ENCODE peak calls at places on chromosome 2, in six cellular contexts. R is sigmoid colon, S is GM23338, U is spleen, Y is stomach, I is K562. L is an unnamed sample.

GRCh38 chr2:128273469-128274081 is 45.1 kb downstream of the HS6ST1 start:
- DNase-seq in R (peak; percentile 64), S (no peak), U (peak; percentile 75), Y (no peak), I (no peak), L (no peak)

GRCh38 chr2:2765176-2765800 is 434.2 kb upstream of the MYT1L start:
- DNase-seq in R (no peak), S (no peak), U (peak; percentile 77), Y (no peak), I (no peak), L (no peak)

GRCh38 chr2:239487272-239487671 is 86.5 kb upstream of the HDAC4 start:
- DNase-seq in R (no peak), S (no peak), U (no peak), Y (no peak), I (no peak), L (no peak)

GRCh38 chr2:10772868-10773215 is 39.7 kb downstream of the PDIA6 start:
- DNase-seq in R (peak; percentile 37), S (no peak), U (peak; percentile 72), Y (peak; percentile 22), I (no peak), L (no peak)

GRCh38 chr2:126656311-126657145 is 570 bp downstream of the GYPC start:
- DNase-seq in R (no peak), S (peak; percentile 65), U (peak; percentile 93), Y (no peak), I (peak; percentile 73), L (no peak)

GRCh38 chr2:134593500-134593899 is 125.3 kb downstream of the TMEM163 start:
- DNase-seq in R (no peak), S (no peak), U (no peak), Y (no peak), I (no peak), L (no peak)

GRCh38 chr2:120684225-120684624 is 51.4 kb upstream of the GLI2 start:
- DNase-seq in R (peak; percentile 48), S (no peak), U (peak; percentile 6), Y (no peak), I (no peak), L (no peak)

GRCh38 chr2:8324164-8324848 is 357.6 kb upstream of the ID2 start:
- DNase-seq in R (no peak), S (no peak), U (no peak), Y (no peak), I (peak; percentile 44), L (no peak)

GRCh38 chr2:21367421-21367820 is 243.7 kb downstream of the TDRD15 start:
- DNase-seq in R (no peak), S (no peak), U (no peak), Y (no peak), I (no peak), L (no peak)

GRCh38 chr2:240948905-240949790 is 43.0 kb downstream of the CROCC2 start:
- DNase-seq in R (peak; percentile 48), S (no peak), U (peak; percentile 47), Y (peak; percentile 24), I (no peak), L (peak; percentile 3)

GRCh38 chr2:75025633-75026380 is 67.4 kb downstream of the POLE4 start:
- DNase-seq in R (no peak), S (no peak), U (no peak), Y (no peak), I (no peak), L (no peak)

GRCh38 chr2:239368321-239368720 is 32.5 kb downstream of the HDAC4 start:
- DNase-seq in R (peak; percentile 57), S (no peak), U (no peak), Y (no peak), I (no peak), L (no peak)

GRCh38 chr2:88350641-88351601 is 101.6 kb downstream of the FOXI3 start:
- DNase-seq in R (peak; percentile 69), S (peak; percentile 93), U (peak; percentile 82), Y (peak; percentile 63), I (peak; percentile 73), L (peak; percentile 62)

GRCh38 chr2:112690853-112691390 is 29.9 kb upstream of the NT5DC4 start:
- DNase-seq in R (peak; percentile 71), S (peak; percentile 70), U (peak; percentile 90), Y (peak; percentile 71), I (peak; percentile 54), L (peak; percentile 60)

GRCh38 chr2:42217914-42218313 is 48.8 kb downstream of the EML4 start:
- DNase-seq in R (no peak), S (no peak), U (no peak), Y (no peak), I (no peak), L (no peak)

GRCh38 chr2:121907905-121908304 is 152.5 kb downstream of the TSN start:
- DNase-seq in R (no peak), S (no peak), U (no peak), Y (no peak), I (no peak), L (no peak)

GRCh38 chr2:67255933-67256615 is 141.1 kb upstream of the ETAA1 start:
- DNase-seq in R (no peak), S (no peak), U (no peak), Y (no peak), I (no peak), L (no peak)

GRCh38 chr2:144941743-144942488 is 422.0 kb upstream of the ZEB2 start:
- DNase-seq in R (no peak), S (no peak), U (no peak), Y (no peak), I (no peak), L (no peak)
- H3K4me1 ChIP-seq in R (peaks cover 8% of the 10 kb centered on the region), S (no peaks in the 10 kb centered on the region), U (no peaks in the 10 kb centered on the region), Y (peaks cover 30% of the 10 kb centered on the region), I (peaks cover 19% of the 10 kb centered on the region), L (no peaks in the 10 kb centered on the region)

GRCh38 chr2:218908721-218909619 is 28.3 kb downstream of the WNT10A start:
- DNase-seq in R (peak; percentile 94), S (peak; percentile 99), U (peak; percentile 95), Y (peak; percentile 91), I (peak; percentile 86), L (peak; percentile 88)
- TF ChIP-seq POLR2AphosphoS5 in R (no peak), S (peak; percentile 97), U (peak; percentile 76), Y (no peak), I (peak; percentile 65), L (peak; percentile 48)

GRCh38 chr2:215917953-215918620 is 95.3 kb downstream of the MREG start:
- DNase-seq in R (no peak), S (no peak), U (no peak), Y (no peak), I (no peak), L (no peak)
- H3K4me3 ChIP-seq in R (no peak overlapping the region), S (no peak overlapping the region), U (no peak overlapping the region), Y (no peak overlapping the region), I (no peak overlapping the region), L (no peak overlapping the region)

GRCh38 chr2:201263774-201264173 is 3.4 kb downstream of the CASP8 start:
- DNase-seq in R (no peak), S (no peak), U (no peak), Y (no peak), I (no peak), L (no peak)

GRCh38 chr2:201264472-201265173 is 4.3 kb downstream of the CASP8 start:
- DNase-seq in R (no peak), S (no peak), U (no peak), Y (no peak), I (no peak), L (no peak)

GRCh38 chr2:201261471-201261870 is 1.1 kb downstream of the CASP8 start:
- DNase-seq in R (no peak), S (peak; percentile 24), U (peak; percentile 87), Y (no peak), I (no peak), L (no peak)

GRCh38 chr2:201261911-201262310 is 1.6 kb downstream of the CASP8 start:
- DNase-seq in R (no peak), S (no peak), U (no peak), Y (no peak), I (no peak), L (no peak)

DNA sequence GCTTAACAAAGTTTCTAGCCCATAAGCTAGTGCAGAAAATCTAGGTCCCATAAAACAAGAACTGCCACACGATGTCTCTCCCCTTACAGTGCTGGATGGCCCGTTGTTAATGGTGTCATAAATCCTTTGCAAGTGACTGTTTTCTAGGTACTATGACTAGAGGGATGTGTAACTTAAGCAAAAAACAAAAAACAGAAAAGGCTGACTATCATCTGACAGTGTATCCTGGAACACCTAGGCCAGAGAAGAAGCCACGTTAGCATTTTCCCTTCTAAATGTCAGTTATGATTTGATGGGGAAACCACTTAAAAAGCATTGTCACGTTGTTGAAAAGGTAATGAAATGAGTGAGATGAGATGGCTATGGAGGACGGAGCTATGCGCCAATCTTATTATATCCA is 2.4 kb downstream of the CASP8 start:
- DNase-seq in R (no peak), S (no peak), U (no peak), Y (no peak), I (no peak), L (no peak)
- H3K4me1 ChIP-seq in R (peaks cover 4% of the 10 kb centered on the region), S (peaks cover 16% of the 10 kb centered on the region), U (peaks cover 36% of the 10 kb centered on the region), Y (peaks cover 34% of the 10 kb centered on the region), I (peaks cover 25% of the 10 kb centered on the region), L (no peaks in the 10 kb centered on the region)

GRCh38 chr2:212997526-212998020 is 153.8 kb downstream of the IKZF2 start:
- DNase-seq in R (no peak), S (peak; percentile 56), U (no peak), Y (no peak), I (no peak), L (no peak)
- TF ChIP-seq POLR2AphosphoS5 in R (no peak), S (no peak), U (no peak), Y (no peak), I (no peak), L (no peak)

GRCh38 chr2:27092696-27093429 is 6.3 kb downstream of the KHK start:
- DNase-seq in R (no peak), S (no peak), U (no peak), Y (no peak), I (peak; percentile 61), L (no peak)
- H3K4me3 ChIP-seq in R (no peak overlapping the region), S (no peak overlapping the region), U (no peak overlapping the region), Y (no peak overlapping the region), I (no peak overlapping the region), L (no peak overlapping the region)

GRCh38 chr2:5945707-5946106 is 253.5 kb downstream of the SOX11 start:
- DNase-seq in R (no peak), S (no peak), U (no peak), Y (no peak), I (no peak), L (no peak)

GRCh38 chr2:5946210-5947118 is 254.3 kb downstream of the SOX11 start:
- DNase-seq in R (no peak), S (peak; percentile 46), U (no peak), Y (no peak), I (no peak), L (no peak)

GRCh38 chr2:5954509-5954908 is 262.3 kb downstream of the SOX11 start:
- DNase-seq in R (no peak), S (no peak), U (no peak), Y (no peak), I (no peak), L (no peak)

GRCh38 chr2:5950736-5951135 is 258.6 kb downstream of the SOX11 start:
- DNase-seq in R (no peak), S (no peak), U (no peak), Y (no peak), I (no peak), L (no peak)
- H3K4me1 ChIP-seq in R (no peaks in the 10 kb centered on the region), S (no peaks in the 10 kb centered on the region), U (no peaks in the 10 kb centered on the region), Y (no peaks in the 10 kb centered on the region), I (no peaks in the 10 kb centered on the region), L (no peaks in the 10 kb centered on the region)